ENCODE peak calls at places on chromosomes 3 and 15, in seven cellular contexts. One of them, this sample, is unnamed.

GRCh38 chr3:112926000-112926399 is 48.9 kb downstream of the CD200R1 start:
- DNase-seq in activated CD4-positive, alpha-beta T cell treated with anti-CD3 and anti-CD28 coated beads, Interleukin-2, amount 50 U/mL, for 4 hours: no peak
- DNase-seq in GM20000: no peak
- DNase-seq in substantia nigra: no peak
- DNase-seq in AG08396: no peak
- DNase-seq in OCI-LY7: no peak
- DNase-seq in nephron progenitor cell: no peak
- DNase-seq in this sample: no peak

GRCh38 chr3:106420628-106421027 is 551.8 kb upstream of the CBLB start:
- DNase-seq in activated CD4-positive, alpha-beta T cell treated with anti-CD3 and anti-CD28 coated beads, Interleukin-2, amount 50 U/mL, for 4 hours: no peak
- DNase-seq in GM20000: no peak
- DNase-seq in substantia nigra: no peak
- DNase-seq in AG08396: no peak
- DNase-seq in OCI-LY7: peak; percentile 13
- DNase-seq in nephron progenitor cell: no peak
- DNase-seq in this sample: no peak

GRCh38 chr15:39605146-39605545 is 24.3 kb downstream of the THBS1 start:
- DNase-seq in activated CD4-positive, alpha-beta T cell treated with anti-CD3 and anti-CD28 coated beads, Interleukin-2, amount 50 U/mL, for 4 hours: no peak
- DNase-seq in GM20000: no peak
- DNase-seq in substantia nigra: no peak
- DNase-seq in AG08396: no peak
- DNase-seq in OCI-LY7: no peak
- DNase-seq in nephron progenitor cell: no peak
- DNase-seq in this sample: no peak

GRCh38 chr3:134904333-134904771 is 109.3 kb downstream of the EPHB1 start:
- DNase-seq in activated CD4-positive, alpha-beta T cell treated with anti-CD3 and anti-CD28 coated beads, Interleukin-2, amount 50 U/mL, for 4 hours: no peak
- DNase-seq in GM20000: peak; percentile 68
- DNase-seq in substantia nigra: no peak
- DNase-seq in AG08396: no peak
- DNase-seq in OCI-LY7: no peak
- DNase-seq in nephron progenitor cell: no peak
- DNase-seq in this sample: no peak

GRCh38 chr3:45981321-45982038 is 14.1 kb downstream of the FYCO1 start:
- DNase-seq in activated CD4-positive, alpha-beta T cell treated with anti-CD3 and anti-CD28 coated beads, Interleukin-2, amount 50 U/mL, for 4 hours: no peak
- DNase-seq in GM20000: no peak
- DNase-seq in substantia nigra: no peak
- DNase-seq in AG08396: peak; percentile 53
- DNase-seq in OCI-LY7: no peak
- DNase-seq in nephron progenitor cell: no peak
- DNase-seq in this sample: no peak

GRCh38 chr15:31215490-31216209 is 111.0 kb upstream of the KLF13 start:
- DNase-seq in activated CD4-positive, alpha-beta T cell treated with anti-CD3 and anti-CD28 coated beads, Interleukin-2, amount 50 U/mL, for 4 hours: peak; percentile 70
- DNase-seq in GM20000: peak; percentile 92
- DNase-seq in substantia nigra: peak; percentile 39
- DNase-seq in AG08396: peak; percentile 88
- DNase-seq in OCI-LY7: peak; percentile 87
- DNase-seq in nephron progenitor cell: peak; percentile 84
- DNase-seq in this sample: peak; percentile 92

GRCh38 chr3:152402698-152403456 is 134.1 kb downstream of the MBNL1 start:
- DNase-seq in activated CD4-positive, alpha-beta T cell treated with anti-CD3 and anti-CD28 coated beads, Interleukin-2, amount 50 U/mL, for 4 hours: no peak
- DNase-seq in GM20000: no peak
- DNase-seq in substantia nigra: no peak
- DNase-seq in AG08396: no peak
- DNase-seq in OCI-LY7: no peak
- DNase-seq in nephron progenitor cell: no peak
- DNase-seq in this sample: no peak

GRCh38 chr3:171749128-171749527 is 61.2 kb downstream of the PLD1 start:
- DNase-seq in activated CD4-positive, alpha-beta T cell treated with anti-CD3 and anti-CD28 coated beads, Interleukin-2, amount 50 U/mL, for 4 hours: no peak
- DNase-seq in GM20000: no peak
- DNase-seq in substantia nigra: no peak
- DNase-seq in AG08396: no peak
- DNase-seq in OCI-LY7: no peak
- DNase-seq in nephron progenitor cell: no peak
- DNase-seq in this sample: no peak

GRCh38 chr3:66425032-66425431 is 75.8 kb downstream of the LRIG1 start:
- DNase-seq in activated CD4-positive, alpha-beta T cell treated with anti-CD3 and anti-CD28 coated beads, Interleukin-2, amount 50 U/mL, for 4 hours: no peak
- DNase-seq in GM20000: no peak
- DNase-seq in substantia nigra: no peak
- DNase-seq in AG08396: no peak
- DNase-seq in OCI-LY7: no peak
- DNase-seq in nephron progenitor cell: no peak
- DNase-seq in this sample: no peak

GRCh38 chr15:35362195-35362829 is 183.7 kb downstream of the DPH6 start:
- DNase-seq in activated CD4-positive, alpha-beta T cell treated with anti-CD3 and anti-CD28 coated beads, Interleukin-2, amount 50 U/mL, for 4 hours: no peak
- DNase-seq in GM20000: no peak
- DNase-seq in substantia nigra: no peak
- DNase-seq in AG08396: peak; percentile 17
- DNase-seq in OCI-LY7: no peak
- DNase-seq in nephron progenitor cell: no peak
- DNase-seq in this sample: no peak

GRCh38 chr15:68365140-68365745 is 66.7 kb downstream of the ITGA11 start:
- DNase-seq in activated CD4-positive, alpha-beta T cell treated with anti-CD3 and anti-CD28 coated beads, Interleukin-2, amount 50 U/mL, for 4 hours: no peak
- DNase-seq in GM20000: no peak
- DNase-seq in substantia nigra: no peak
- DNase-seq in AG08396: no peak
- DNase-seq in OCI-LY7: no peak
- DNase-seq in nephron progenitor cell: no peak
- DNase-seq in this sample: no peak

GRCh38 chr15:44676676-44677075 is 13.2 kb upstream of the SPG11 start:
- DNase-seq in activated CD4-positive, alpha-beta T cell treated with anti-CD3 and anti-CD28 coated beads, Interleukin-2, amount 50 U/mL, for 4 hours: no peak
- DNase-seq in GM20000: peak; percentile 9
- DNase-seq in substantia nigra: no peak
- DNase-seq in AG08396: no peak
- DNase-seq in OCI-LY7: no peak
- DNase-seq in nephron progenitor cell: no peak
- DNase-seq in this sample: no peak

GRCh38 chr3:103218793-103219192 is 784.0 kb downstream of the ZPLD1 start:
- DNase-seq in activated CD4-positive, alpha-beta T cell treated with anti-CD3 and anti-CD28 coated beads, Interleukin-2, amount 50 U/mL, for 4 hours: no peak
- DNase-seq in GM20000: peak; percentile 17
- DNase-seq in substantia nigra: no peak
- DNase-seq in AG08396: no peak
- DNase-seq in OCI-LY7: no peak
- DNase-seq in nephron progenitor cell: no peak
- DNase-seq in this sample: no peak

GRCh38 chr15:60871731-60872130 is 357.4 kb downstream of the RORA start:
- DNase-seq in activated CD4-positive, alpha-beta T cell treated with anti-CD3 and anti-CD28 coated beads, Interleukin-2, amount 50 U/mL, for 4 hours: no peak
- DNase-seq in GM20000: no peak
- DNase-seq in substantia nigra: no peak
- DNase-seq in AG08396: no peak
- DNase-seq in OCI-LY7: no peak
- DNase-seq in nephron progenitor cell: no peak
- DNase-seq in this sample: no peak

GRCh38 chr3:195767792-195768191 is 43.9 kb downstream of the MUC4 start:
- DNase-seq in activated CD4-positive, alpha-beta T cell treated with anti-CD3 and anti-CD28 coated beads, Interleukin-2, amount 50 U/mL, for 4 hours: no peak
- DNase-seq in GM20000: no peak
- DNase-seq in substantia nigra: no peak
- DNase-seq in AG08396: no peak
- DNase-seq in OCI-LY7: no peak
- DNase-seq in nephron progenitor cell: no peak
- DNase-seq in this sample: no peak

GRCh38 chr3:193483988-193484539 is 70.6 kb downstream of the ATP13A4 start:
- DNase-seq in activated CD4-positive, alpha-beta T cell treated with anti-CD3 and anti-CD28 coated beads, Interleukin-2, amount 50 U/mL, for 4 hours: no peak
- DNase-seq in GM20000: no peak
- DNase-seq in substantia nigra: no peak
- DNase-seq in AG08396: no peak
- DNase-seq in OCI-LY7: no peak
- DNase-seq in nephron progenitor cell: no peak
- DNase-seq in this sample: no peak

GRCh38 chr3:67531149-67532101 is 123.0 kb downstream of the SUCLG2 start:
- DNase-seq in activated CD4-positive, alpha-beta T cell treated with anti-CD3 and anti-CD28 coated beads, Interleukin-2, amount 50 U/mL, for 4 hours: no peak
- DNase-seq in GM20000: no peak
- DNase-seq in substantia nigra: no peak
- DNase-seq in AG08396: no peak
- DNase-seq in OCI-LY7: no peak
- DNase-seq in nephron progenitor cell: no peak
- DNase-seq in this sample: no peak

GRCh38 chr15:69126054-69126469 is 34.4 kb upstream of the GLCE start:
- DNase-seq in activated CD4-positive, alpha-beta T cell treated with anti-CD3 and anti-CD28 coated beads, Interleukin-2, amount 50 U/mL, for 4 hours: no peak
- DNase-seq in GM20000: no peak
- DNase-seq in substantia nigra: no peak
- DNase-seq in AG08396: no peak
- DNase-seq in OCI-LY7: no peak
- DNase-seq in nephron progenitor cell: no peak
- DNase-seq in this sample: no peak

GRCh38 chr3:21825684-21826083 is 74.7 kb upstream of the ZNF385D start:
- DNase-seq in activated CD4-positive, alpha-beta T cell treated with anti-CD3 and anti-CD28 coated beads, Interleukin-2, amount 50 U/mL, for 4 hours: no peak
- DNase-seq in GM20000: no peak
- DNase-seq in substantia nigra: no peak
- DNase-seq in AG08396: no peak
- DNase-seq in OCI-LY7: no peak
- DNase-seq in nephron progenitor cell: no peak
- DNase-seq in this sample: peak; percentile 10

GRCh38 chr3:134618473-134618860 is 32.4 kb downstream of the KY start:
- DNase-seq in activated CD4-positive, alpha-beta T cell treated with anti-CD3 and anti-CD28 coated beads, Interleukin-2, amount 50 U/mL, for 4 hours: no peak
- DNase-seq in GM20000: no peak
- DNase-seq in substantia nigra: no peak
- DNase-seq in AG08396: no peak
- DNase-seq in OCI-LY7: no peak
- DNase-seq in nephron progenitor cell: no peak
- DNase-seq in this sample: no peak

GRCh38 chr3:151085227-151085888 is at the start of gene MED12L:
- DNase-seq in activated CD4-positive, alpha-beta T cell treated with anti-CD3 and anti-CD28 coated beads, Interleukin-2, amount 50 U/mL, for 4 hours: peak; percentile 9
- DNase-seq in GM20000: peak; percentile 94
- DNase-seq in substantia nigra: peak; percentile 37
- DNase-seq in AG08396: peak; percentile 96
- DNase-seq in OCI-LY7: peak; percentile 90
- DNase-seq in nephron progenitor cell: peak; percentile 88
- DNase-seq in this sample: peak; percentile 94

GRCh38 chr3:69309810-69310209 is 76.1 kb downstream of the FRMD4B start:
- DNase-seq in activated CD4-positive, alpha-beta T cell treated with anti-CD3 and anti-CD28 coated beads, Interleukin-2, amount 50 U/mL, for 4 hours: no peak
- DNase-seq in GM20000: no peak
- DNase-seq in substantia nigra: no peak
- DNase-seq in AG08396: no peak
- DNase-seq in OCI-LY7: no peak
- DNase-seq in nephron progenitor cell: no peak
- DNase-seq in this sample: no peak

GRCh38 chr15:68279218-68279533 is 1.6 kb downstream of the FEM1B start:
- DNase-seq in activated CD4-positive, alpha-beta T cell treated with anti-CD3 and anti-CD28 coated beads, Interleukin-2, amount 50 U/mL, for 4 hours: no peak
- DNase-seq in GM20000: no peak
- DNase-seq in substantia nigra: no peak
- DNase-seq in AG08396: no peak
- DNase-seq in OCI-LY7: no peak
- DNase-seq in nephron progenitor cell: no peak
- DNase-seq in this sample: no peak

GRCh38 chr15:38554354-38554753 is 10.3 kb downstream of the RASGRP1 start:
- DNase-seq in activated CD4-positive, alpha-beta T cell treated with anti-CD3 and anti-CD28 coated beads, Interleukin-2, amount 50 U/mL, for 4 hours: no peak
- DNase-seq in GM20000: peak; percentile 49
- DNase-seq in substantia nigra: no peak
- DNase-seq in AG08396: no peak
- DNase-seq in OCI-LY7: no peak
- DNase-seq in nephron progenitor cell: no peak
- DNase-seq in this sample: no peak

GRCh38 chr3:181974198-181974597 is 262.5 kb downstream of the SOX2 start:
- DNase-seq in activated CD4-positive, alpha-beta T cell treated with anti-CD3 and anti-CD28 coated beads, Interleukin-2, amount 50 U/mL, for 4 hours: no peak
- DNase-seq in GM20000: no peak
- DNase-seq in substantia nigra: no peak
- DNase-seq in AG08396: no peak
- DNase-seq in OCI-LY7: no peak
- DNase-seq in nephron progenitor cell: no peak
- DNase-seq in this sample: no peak

GRCh38 chr3:161560006-161560637 is 63.5 kb downstream of the OTOL1 start:
- DNase-seq in activated CD4-positive, alpha-beta T cell treated with anti-CD3 and anti-CD28 coated beads, Interleukin-2, amount 50 U/mL, for 4 hours: no peak
- DNase-seq in GM20000: peak; percentile 5
- DNase-seq in substantia nigra: peak; percentile 23
- DNase-seq in AG08396: peak; percentile 14
- DNase-seq in OCI-LY7: peak; percentile 12
- DNase-seq in nephron progenitor cell: peak; percentile 65
- DNase-seq in this sample: peak; percentile 44

GRCh38 chr3:16033889-16034687 is 140.4 kb upstream of the GALNT15 start:
- DNase-seq in activated CD4-positive, alpha-beta T cell treated with anti-CD3 and anti-CD28 coated beads, Interleukin-2, amount 50 U/mL, for 4 hours: no peak
- DNase-seq in GM20000: no peak
- DNase-seq in substantia nigra: no peak
- DNase-seq in AG08396: no peak
- DNase-seq in OCI-LY7: no peak
- DNase-seq in nephron progenitor cell: no peak
- DNase-seq in this sample: no peak

GRCh38 chr3:125694761-125695294 is 99.5 kb upstream of the OSBPL11 start:
- DNase-seq in activated CD4-positive, alpha-beta T cell treated with anti-CD3 and anti-CD28 coated beads, Interleukin-2, amount 50 U/mL, for 4 hours: no peak
- DNase-seq in GM20000: no peak
- DNase-seq in substantia nigra: no peak
- DNase-seq in AG08396: no peak
- DNase-seq in OCI-LY7: no peak
- DNase-seq in nephron progenitor cell: no peak
- DNase-seq in this sample: no peak

GRCh38 chr3:187709155-187709554 is 6.8 kb upstream of the RTP2 start:
- DNase-seq in activated CD4-positive, alpha-beta T cell treated with anti-CD3 and anti-CD28 coated beads, Interleukin-2, amount 50 U/mL, for 4 hours: no peak
- DNase-seq in GM20000: no peak
- DNase-seq in substantia nigra: no peak
- DNase-seq in AG08396: no peak
- DNase-seq in OCI-LY7: peak; percentile 34
- DNase-seq in nephron progenitor cell: no peak
- DNase-seq in this sample: peak; percentile 53

GRCh38 chr15:88255496-88256171 is 905 bp downstream of the NTRK3 start:
- DNase-seq in activated CD4-positive, alpha-beta T cell treated with anti-CD3 and anti-CD28 coated beads, Interleukin-2, amount 50 U/mL, for 4 hours: no peak
- DNase-seq in GM20000: peak; percentile 45
- DNase-seq in substantia nigra: no peak
- DNase-seq in AG08396: peak; percentile 61
- DNase-seq in OCI-LY7: no peak
- DNase-seq in nephron progenitor cell: peak; percentile 79
- DNase-seq in this sample: peak; percentile 81

GRCh38 chr15:34753236-34753894 is 1.4 kb downstream of the GJD2 start:
- DNase-seq in activated CD4-positive, alpha-beta T cell treated with anti-CD3 and anti-CD28 coated beads, Interleukin-2, amount 50 U/mL, for 4 hours: no peak
- DNase-seq in GM20000: no peak
- DNase-seq in substantia nigra: no peak
- DNase-seq in AG08396: peak; percentile 70
- DNase-seq in OCI-LY7: no peak
- DNase-seq in nephron progenitor cell: peak; percentile 88
- DNase-seq in this sample: peak; percentile 77

GRCh38 chr3:195458188-195458800 is 15.5 kb upstream of the ACAP2 start:
- DNase-seq in activated CD4-positive, alpha-beta T cell treated with anti-CD3 and anti-CD28 coated beads, Interleukin-2, amount 50 U/mL, for 4 hours: no peak
- DNase-seq in GM20000: peak; percentile 56
- DNase-seq in substantia nigra: no peak
- DNase-seq in AG08396: no peak
- DNase-seq in OCI-LY7: peak; percentile 23
- DNase-seq in nephron progenitor cell: no peak
- DNase-seq in this sample: no peak

GRCh38 chr3:195461518-195462307 is 18.9 kb upstream of the ACAP2 start:
- DNase-seq in activated CD4-positive, alpha-beta T cell treated with anti-CD3 and anti-CD28 coated beads, Interleukin-2, amount 50 U/mL, for 4 hours: no peak
- DNase-seq in GM20000: no peak
- DNase-seq in substantia nigra: no peak
- DNase-seq in AG08396: no peak
- DNase-seq in OCI-LY7: no peak
- DNase-seq in nephron progenitor cell: no peak
- DNase-seq in this sample: no peak

GRCh38 chr3:186044973-186045372 is 63.9 kb downstream of the ETV5 start:
- DNase-seq in activated CD4-positive, alpha-beta T cell treated with anti-CD3 and anti-CD28 coated beads, Interleukin-2, amount 50 U/mL, for 4 hours: no peak
- DNase-seq in GM20000: no peak
- DNase-seq in substantia nigra: peak; percentile 52
- DNase-seq in AG08396: no peak
- DNase-seq in OCI-LY7: no peak
- DNase-seq in nephron progenitor cell: no peak
- DNase-seq in this sample: peak; percentile 14

GRCh38 chr15:29139540-29140459 is 129.8 kb downstream of the NSMCE3 start:
- DNase-seq in activated CD4-positive, alpha-beta T cell treated with anti-CD3 and anti-CD28 coated beads, Interleukin-2, amount 50 U/mL, for 4 hours: peak; percentile 34
- DNase-seq in GM20000: peak; percentile 87
- DNase-seq in substantia nigra: peak; percentile 41
- DNase-seq in AG08396: peak; percentile 87
- DNase-seq in OCI-LY7: peak; percentile 43
- DNase-seq in nephron progenitor cell: peak; percentile 81
- DNase-seq in this sample: peak; percentile 97

GRCh38 chr3:119899178-119899511 is 117.2 kb downstream of the NR1I2 start:
- DNase-seq in activated CD4-positive, alpha-beta T cell treated with anti-CD3 and anti-CD28 coated beads, Interleukin-2, amount 50 U/mL, for 4 hours: no peak
- DNase-seq in GM20000: no peak
- DNase-seq in substantia nigra: no peak
- DNase-seq in AG08396: no peak
- DNase-seq in OCI-LY7: no peak
- DNase-seq in nephron progenitor cell: no peak
- DNase-seq in this sample: no peak

This sample was measured in iPS-NIHi11.